ENCODE peak calls at places on chromosomes 12 and 14, in five cellular contexts. Y, X, N, U and W are unnamed samples.
A peak's percentile ranks its signal among the peaks of the same experiment; 100 is the strongest.

GRCh38 chr14:35213869-35214387 is 78.3 kb upstream of the PSMA6 start:
- DNase-seq in U (no peak), N (no peak), X (peak; percentile 71), Y (no peak), W (no peak)

GRCh38 chr12:53219956-53220856 is 11.8 kb downstream of the RARG start:
- DNase-seq in X (peak; percentile 78), N (peak; percentile 68), U (peak; percentile 85), Y (peak; percentile 71), W (peak; percentile 87)

GRCh38 chr14:37230551-37231194 is 32.9 kb downstream of the MIPOL1 start:
- DNase-seq in X (peak; percentile 68), U (peak; percentile 82), N (no peak), Y (no peak), W (no peak)

GRCh38 chr12:17976202-17976601 is 113.8 kb downstream of the RERGL start:
- DNase-seq in U (peak; percentile 16), N (no peak), Y (no peak), X (peak; percentile 20), W (no peak)

GRCh38 chr14:50622978-50623377 is 45.1 kb downstream of the SAV1 start:
- DNase-seq in Y (no peak), X (no peak), U (no peak), N (no peak), W (no peak)

GRCh38 chr12:115761784-115762183 is 515.7 kb downstream of the MED13L start:
- DNase-seq in X (no peak), U (no peak), Y (no peak), N (no peak), W (no peak)

GRCh38 chr14:42140001-42140400 is 533.3 kb downstream of the LRFN5 start:
- DNase-seq in N (no peak), X (no peak), U (no peak), Y (no peak), W (no peak)

GRCh38 chr14:68762944-68763831 is 29.7 kb downstream of the ZFP36L1 start:
- DNase-seq in N (no peak), Y (no peak), X (no peak), U (no peak), W (no peak)

GRCh38 chr14:58118097-58118496 is 33.9 kb downstream of the ARMH4 start:
- DNase-seq in Y (no peak), U (no peak), X (no peak), N (no peak), W (no peak)

GRCh38 chr12:27561535-27562350 is 37.7 kb downstream of the PPFIBP1 start:
- DNase-seq in U (no peak), X (no peak), Y (no peak), N (peak; percentile 26), W (no peak)

GRCh38 chr12:101697930-101698781 is 716 bp downstream of the CHPT1 start:
- DNase-seq in N (peak; percentile 64), X (peak; percentile 68), Y (peak; percentile 24), U (peak; percentile 15), W (peak; percentile 29)

GRCh38 chr14:99995700-99996356 is 69.4 kb upstream of the EVL start:
- DNase-seq in X (peak; percentile 71), Y (peak; percentile 29), N (peak; percentile 27), U (peak; percentile 67), W (peak; percentile 57)

GRCh38 chr14:101122114-101122854 is 218.8 kb upstream of the RTL1 start:
- DNase-seq in X (no peak), N (no peak), Y (no peak), U (no peak), W (no peak)

GRCh38 chr14:75371297-75371696 is 56.5 kb upstream of the JDP2 start:
- DNase-seq in N (no peak), Y (no peak), U (no peak), X (no peak), W (no peak)

GRCh38 chr12:63889721-63890509 is 45.4 kb downstream of the SRGAP1 start:
- DNase-seq in N (no peak), U (no peak), X (no peak), Y (no peak), W (no peak)

GRCh38 chr12:9341260-9341585 is 133.0 kb upstream of the PZP start:
- DNase-seq in X (no peak), N (no peak), U (no peak), Y (no peak), W (no peak)

GRCh38 chr14:76267322-76268012 is 108.5 kb upstream of the ESRRB start:
- DNase-seq in N (peak; percentile 23), Y (no peak), X (no peak), U (peak; percentile 60), W (no peak)

GRCh38 chr12:107775093-107775721 is 703 bp downstream of the ASCL4 start:
- DNase-seq in X (no peak), U (peak; percentile 11), N (no peak), Y (peak; percentile 10), W (no peak)